ENCODE peak calls at places on chromosomes 7 and 10, in six cellular contexts. One of them, this sample, is unnamed.

GRCh38 chr10:69660296-69660695 is 30.2 kb downstream of the FAM241B start:
- DNase-seq in GM10248: no peak
- DNase-seq in T-helper 2 cell: no peak
- DNase-seq in activated CD8-positive, alpha-beta memory T cell treated with anti-CD3 and anti-CD28 coated beads, Interleukin-2, amount 10 ng/mL, durations not matched to agents 7 days and 5 days: no peak
- DNase-seq in PC-3: no peak
- DNase-seq in GM23248: no peak
- DNase-seq in this sample: no peak

GRCh38 chr7:84009051-84009450 is 185.5 kb downstream of the SEMA3A start:
- DNase-seq in GM10248: no peak
- DNase-seq in T-helper 2 cell: no peak
- DNase-seq in activated CD8-positive, alpha-beta memory T cell treated with anti-CD3 and anti-CD28 coated beads, Interleukin-2, amount 10 ng/mL, durations not matched to agents 7 days and 5 days: no peak
- DNase-seq in PC-3: peak; percentile 70
- DNase-seq in GM23248: peak; percentile 64
- DNase-seq in this sample: no peak

GRCh38 chr7:43753401-43753800 is 5.1 kb upstream of the BLVRA start:
- DNase-seq in GM10248: no peak
- DNase-seq in T-helper 2 cell: no peak
- DNase-seq in activated CD8-positive, alpha-beta memory T cell treated with anti-CD3 and anti-CD28 coated beads, Interleukin-2, amount 10 ng/mL, durations not matched to agents 7 days and 5 days: no peak
- DNase-seq in PC-3: no peak
- DNase-seq in GM23248: peak; percentile 45
- DNase-seq in this sample: peak; percentile 5

GRCh38 chr7:194257-194995 is 2.1 kb downstream of the FAM20C start:
- DNase-seq in GM10248: no peak
- DNase-seq in T-helper 2 cell: no peak
- DNase-seq in activated CD8-positive, alpha-beta memory T cell treated with anti-CD3 and anti-CD28 coated beads, Interleukin-2, amount 10 ng/mL, durations not matched to agents 7 days and 5 days: no peak
- DNase-seq in PC-3: no peak
- DNase-seq in GM23248: peak; percentile 82
- DNase-seq in this sample: no peak

GRCh38 chr10:89431977-89432376 is 17.6 kb downstream of the IFIT5 start:
- DNase-seq in GM10248: no peak
- DNase-seq in T-helper 2 cell: no peak
- DNase-seq in activated CD8-positive, alpha-beta memory T cell treated with anti-CD3 and anti-CD28 coated beads, Interleukin-2, amount 10 ng/mL, durations not matched to agents 7 days and 5 days: no peak
- DNase-seq in PC-3: peak; percentile 89
- DNase-seq in GM23248: peak; percentile 38
- DNase-seq in this sample: no peak

GRCh38 chr10:522350-522749 is 167.1 kb downstream of the DIP2C start:
- DNase-seq in GM10248: no peak
- DNase-seq in T-helper 2 cell: no peak
- DNase-seq in activated CD8-positive, alpha-beta memory T cell treated with anti-CD3 and anti-CD28 coated beads, Interleukin-2, amount 10 ng/mL, durations not matched to agents 7 days and 5 days: no peak
- DNase-seq in PC-3: no peak
- DNase-seq in GM23248: no peak
- DNase-seq in this sample: no peak

GRCh38 chr7:17159500-17160037 is 138.9 kb upstream of the AHR start:
- DNase-seq in GM10248: peak; percentile 51
- DNase-seq in T-helper 2 cell: no peak
- DNase-seq in activated CD8-positive, alpha-beta memory T cell treated with anti-CD3 and anti-CD28 coated beads, Interleukin-2, amount 10 ng/mL, durations not matched to agents 7 days and 5 days: no peak
- DNase-seq in PC-3: no peak
- DNase-seq in GM23248: no peak
- DNase-seq in this sample: no peak

GRCh38 chr7:2647594-2648172 is 15.9 kb downstream of the TTYH3 start:
- DNase-seq in GM10248: no peak
- DNase-seq in T-helper 2 cell: no peak
- DNase-seq in activated CD8-positive, alpha-beta memory T cell treated with anti-CD3 and anti-CD28 coated beads, Interleukin-2, amount 10 ng/mL, durations not matched to agents 7 days and 5 days: no peak
- DNase-seq in PC-3: no peak
- DNase-seq in GM23248: no peak
- DNase-seq in this sample: no peak

GRCh38 chr7:138458576-138459234 is 1.4 kb upstream of the TRIM24 start:
- DNase-seq in GM10248: no peak
- DNase-seq in T-helper 2 cell: no peak
- DNase-seq in activated CD8-positive, alpha-beta memory T cell treated with anti-CD3 and anti-CD28 coated beads, Interleukin-2, amount 10 ng/mL, durations not matched to agents 7 days and 5 days: no peak
- DNase-seq in PC-3: no peak
- DNase-seq in GM23248: no peak
- DNase-seq in this sample: no peak

GRCh38 chr7:151611878-151612277 is 92.2 kb upstream of the RHEB start:
- DNase-seq in GM10248: no peak
- DNase-seq in T-helper 2 cell: no peak
- DNase-seq in activated CD8-positive, alpha-beta memory T cell treated with anti-CD3 and anti-CD28 coated beads, Interleukin-2, amount 10 ng/mL, durations not matched to agents 7 days and 5 days: no peak
- DNase-seq in PC-3: no peak
- DNase-seq in GM23248: no peak
- DNase-seq in this sample: no peak